ENCODE peak calls at places on chromosomes 7 and 10, in ten cellular contexts. R is prostate gland, O is IMR-90, J is uterus, Y is stomach, V is heart left ventricle, U is right lobe of liver, E is body of pancreas, Z is ovary, S is K562. W is an unnamed sample. For H3K27me3, the result is how much of the 10 kb centered on the place peaks cover.

GRCh38 chr7:49255061-49255460 is 330.7 kb downstream of the CDC14C start:
- DNase-seq in R (no peak), O (no peak), J (no peak), Y (no peak), V (no peak), U (no peak), E (no peak), Z (no peak), S (no peak), W (no peak)

GRCh38 chr10:44258460-44259089 is 126.3 kb downstream of the CXCL12 start:
- DNase-seq in R (no peak), O (no peak), J (no peak), Y (no peak), V (no peak), U (no peak), E (no peak), Z (no peak), S (no peak), W (no peak)

GRCh38 chr7:2641406-2642393 is 9.9 kb downstream of the TTYH3 start:
- DNase-seq in R (peak), O (peak), J (peak), Y (peak), V (peak), U (peak), E (peak), Z (peak), S (no peak), W (peak)

GRCh38 chr10:77892021-77892739 is 34.4 kb downstream of the DLG5 start:
- DNase-seq in R (no peak), O (no peak), J (no peak), Y (no peak), V (no peak), U (no peak), E (peak), Z (no peak), S (no peak), W (peak)

GRCh38 chr10:95392711-95393164 is 101.9 kb upstream of the PDLIM1 start:
- DNase-seq in R (no peak), O (no peak), J (no peak), Y (no peak), V (no peak), U (no peak), E (no peak), Z (no peak), S (no peak), W (no peak)

GRCh38 chr10:99667108-99667751 is 7.9 kb downstream of the ENTPD7 start:
- DNase-seq in R (no peak), O (peak), J (no peak), Y (no peak), V (no peak), U (no peak), E (peak), Z (no peak), S (peak), W (no peak)

GRCh38 chr7:84200859-84201258 is 6.3 kb upstream of the SEMA3A start:
- DNase-seq in R (no peak), O (peak), J (no peak), Y (no peak), V (no peak), U (no peak), E (no peak), Z (no peak), S (no peak), W (no peak)

GRCh38 chr10:63986536-63986935 is 465.3 kb downstream of the REEP3 start:
- DNase-seq in R (no peak), O (no peak), J (no peak), Y (no peak), V (no peak), U (no peak), E (no peak), Z (no peak), S (no peak), W (no peak)

GRCh38 chr10:75466016-75466415 is 34.6 kb downstream of the LRMDA start:
- DNase-seq in R (no peak), O (no peak), J (no peak), Y (no peak), V (no peak), U (no peak), E (no peak), Z (no peak), S (no peak), W (no peak)

GRCh38 chr7:95921543-95921942 is 149.2 kb downstream of the DYNC1I1 start:
- DNase-seq in R (no peak), O (no peak), J (no peak), Y (no peak), V (no peak), U (no peak), E (no peak), Z (no peak), S (no peak), W (no peak)

GRCh38 chr10:69045441-69046300 is 42.2 kb upstream of the SRGN start:
- DNase-seq in R (no peak), O (peak), J (no peak), Y (no peak), V (no peak), U (no peak), E (no peak), Z (no peak), S (no peak), W (no peak)

GRCh38 chr10:776772-777171 is 87.3 kb upstream of the DIP2C start:
- DNase-seq in R (no peak), O (no peak), J (no peak), Y (peak), V (no peak), U (no peak), E (no peak), Z (no peak), S (no peak), W (no peak)

GRCh38 chr7:90766814-90767564 is 170.9 kb downstream of the CDK14 start:
- DNase-seq in R (peak), O (peak), J (peak), Y (peak), V (peak), U (peak), E (peak), Z (peak), S (no peak), W (peak)

GRCh38 chr10:130193493-130194193 is 57.5 kb downstream of the GLRX3 start:
- DNase-seq in R (no peak), O (peak), J (no peak), Y (no peak), V (no peak), U (no peak), E (no peak), Z (no peak), S (no peak), W (no peak)

GRCh38 chr7:56009695-56010094 is 41.5 kb downstream of the PSPH start:
- DNase-seq in R (peak), O (no peak), J (no peak), Y (peak), V (no peak), U (peak), E (peak), Z (no peak), S (no peak), W (peak)

GRCh38 chr7:96311967-96312366 is 9.9 kb downstream of the SLC25A13 start:
- DNase-seq in R (peak), O (peak), J (no peak), Y (peak), V (no peak), U (peak), E (peak), Z (no peak), S (no peak), W (peak)

GRCh38 chr10:28991738-28992270 is 297.1 kb upstream of the LYZL1 start:
- DNase-seq in R (peak), O (peak), J (no peak), Y (peak), V (no peak), U (no peak), E (peak), Z (no peak), S (peak), W (peak)

GRCh38 chr10:29140991-29141390 is 147.9 kb upstream of the LYZL1 start:
- DNase-seq in R (no peak), O (peak), J (no peak), Y (no peak), V (no peak), U (no peak), E (no peak), Z (no peak), S (no peak), W (no peak)

GRCh38 chr10:105797234-105797890 is 1156.3 kb downstream of the SORCS3 start:
- DNase-seq in R (no peak), O (no peak), J (no peak), Y (no peak), V (no peak), U (no peak), E (peak), Z (no peak), S (peak), W (no peak)

GRCh38 chr10:62159357-62159756 is 109.3 kb downstream of the RTKN2 start:
- DNase-seq in R (no peak), O (no peak), J (no peak), Y (no peak), V (no peak), U (no peak), E (no peak), Z (no peak), S (no peak), W (no peak)

GRCh38 chr7:100127866-100128601 is 1.3 kb downstream of the MBLAC1 start:
- DNase-seq in R (no peak), O (no peak), J (peak), Y (no peak), V (no peak), U (no peak), E (peak), Z (no peak), S (peak), W (peak)

GRCh38 chr7:4720225-4720624 is 38.1 kb downstream of the FOXK1 start:
- DNase-seq in R (no peak), O (no peak), J (no peak), Y (no peak), V (no peak), U (no peak), E (no peak), Z (no peak), S (no peak), W (no peak)

GRCh38 chr7:111741811-111742240 is 179.5 kb upstream of the IMMP2L start:
- DNase-seq in R (peak), O (peak), J (peak), Y (peak), V (no peak), U (no peak), E (peak), Z (peak), S (peak), W (peak)

GRCh38 chr10:87661861-87662785 is 2.4 kb downstream of the PAPSS2 start:
- DNase-seq in R (no peak), O (peak), J (no peak), Y (no peak), V (no peak), U (no peak), E (no peak), Z (no peak), S (no peak), W (no peak)

GRCh38 chr7:36272567-36273269 is 116.9 kb upstream of the ANLN start:
- DNase-seq in R (no peak), O (peak), J (no peak), Y (no peak), V (no peak), U (peak), E (peak), Z (no peak), S (no peak), W (no peak)

DNA sequence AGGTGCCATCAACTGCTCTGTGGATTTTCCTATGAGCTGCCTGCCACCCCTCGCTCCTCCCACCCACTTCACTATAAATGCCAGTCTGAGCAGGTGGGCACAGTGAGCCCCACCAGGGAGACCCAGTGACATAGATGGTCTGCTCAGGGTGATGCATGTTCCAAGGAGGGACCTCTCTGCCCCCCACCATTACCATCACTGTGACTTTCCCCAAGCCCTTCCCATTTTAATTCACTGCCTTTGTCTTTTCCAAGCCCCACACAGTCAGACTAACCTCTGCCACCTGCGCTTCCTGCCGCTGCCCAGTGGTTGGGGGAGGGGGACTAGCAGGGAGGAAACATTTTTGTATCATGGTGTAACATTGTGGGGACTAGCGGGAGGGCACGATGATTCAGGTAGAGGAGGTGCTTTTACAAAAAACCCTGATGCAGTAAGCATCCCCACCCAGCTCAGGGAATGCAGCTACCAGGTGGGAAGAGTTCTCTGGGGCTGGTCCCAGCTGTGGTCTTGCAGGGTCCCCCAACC is 24.6 kb downstream of the PRSS2 start:
- DNase-seq in R (no peak), O (no peak), J (no peak), Y (no peak), V (no peak), U (no peak), E (no peak), Z (no peak), S (no peak), W (no peak)
- TF ChIP-seq POLR2A in R (no peak), O (no peak), J (no peak), Y (no peak), V (no peak), U (no peak), E (no peak), Z (no peak), S (no peak), W (no peak)

DNA sequence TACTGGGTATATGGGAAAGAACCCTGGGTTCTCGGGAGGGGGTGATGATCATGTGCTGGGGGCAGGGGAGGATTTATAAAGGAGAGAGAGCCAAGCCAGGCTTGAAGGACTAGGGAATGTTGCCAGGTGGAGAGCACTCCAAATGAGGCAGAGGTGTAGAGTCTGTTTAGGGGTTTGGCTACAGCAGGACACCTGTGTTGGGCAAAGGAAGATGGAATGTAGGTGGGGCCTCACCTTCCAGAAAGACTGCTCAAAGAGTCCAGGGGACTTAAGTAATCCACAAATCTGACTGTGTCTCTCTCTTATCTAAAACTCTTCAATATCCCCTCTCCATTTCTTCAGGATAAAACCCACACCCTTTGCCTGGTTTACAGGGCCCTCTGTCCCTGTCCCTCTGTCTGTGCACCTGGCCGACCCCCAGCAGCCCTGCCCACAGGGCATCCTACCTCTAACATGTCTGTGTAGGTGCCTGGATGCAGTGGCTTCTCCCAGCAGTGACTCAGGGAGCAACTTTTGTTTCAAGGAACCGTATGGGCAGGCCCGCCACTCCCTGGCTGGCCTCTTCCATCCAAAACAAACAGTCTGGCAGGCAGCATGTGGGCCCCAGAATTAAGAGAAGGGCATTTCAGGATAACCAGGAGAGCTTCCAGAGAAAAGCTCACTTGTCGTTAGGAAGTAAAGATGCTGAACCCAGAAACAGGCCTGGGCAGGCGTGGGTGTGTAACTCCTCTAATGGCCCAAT is 10.6 kb upstream of the PLEKHA1 start:
- DNase-seq in R (peak), O (no peak), J (no peak), Y (no peak), V (no peak), U (no peak), E (no peak), Z (no peak), S (no peak), W (no peak)
- H3K27me3 ChIP-seq in R (under half), O (under half), J (under half), Y (under half), V (under half), U (under half), E (under half), Z (under half), S (under half), W (under half)

DNA sequence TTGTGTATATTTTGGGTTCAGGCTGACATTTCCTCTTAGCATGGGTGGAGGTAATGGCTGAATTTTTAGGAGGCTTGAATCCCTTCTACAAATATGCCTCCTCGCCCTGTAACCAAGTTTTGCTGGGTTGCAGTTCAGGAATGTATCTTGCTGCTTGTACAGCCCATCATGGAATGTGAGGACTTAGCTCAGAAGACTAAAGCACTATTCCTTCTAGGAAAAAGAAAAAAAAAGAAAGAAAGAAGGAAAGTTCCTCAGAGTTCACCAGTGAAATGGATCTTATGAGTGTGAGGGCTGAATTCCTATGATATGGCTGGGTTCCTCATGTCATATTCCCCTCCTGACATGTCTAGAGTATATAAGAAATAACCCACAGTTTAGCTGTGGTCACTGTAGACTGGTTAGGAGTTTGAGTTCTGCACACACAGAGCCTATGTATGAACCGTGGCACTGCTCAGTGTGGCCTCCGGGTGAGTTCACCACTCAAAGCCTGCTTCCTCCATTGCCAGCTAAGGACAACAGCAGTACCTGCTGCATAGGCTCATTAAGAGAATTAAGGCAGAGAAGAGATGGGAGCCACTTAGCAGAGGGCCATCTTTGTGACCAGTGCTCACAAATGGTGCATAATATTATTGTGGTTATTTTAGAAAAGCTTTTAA is 114.0 kb downstream of the TACC2 start:
- DNase-seq in R (no peak), O (peak), J (no peak), Y (no peak), V (no peak), U (no peak), E (no peak), Z (no peak), S (no peak), W (no peak)
- TF ChIP-seq CTCF in R (no peak), O (no peak), J (no peak), Y (no peak), V (no peak), U (no peak), E (no peak), Z (no peak), S (no peak), W (no peak)

GRCh38 chr10:24949616-24950015 is 2.8 kb downstream of the PRTFDC1 start:
- DNase-seq in R (no peak), O (no peak), J (no peak), Y (no peak), V (no peak), U (no peak), E (no peak), Z (no peak), S (no peak), W (no peak)

GRCh38 chr10:24952701-24953349 is 419 bp upstream of the PRTFDC1 start:
- DNase-seq in R (peak), O (peak), J (peak), Y (peak), V (peak), U (peak), E (peak), Z (peak), S (peak), W (peak)

GRCh38 chr10:24950439-24950838 is 2.0 kb downstream of the PRTFDC1 start:
- DNase-seq in R (no peak), O (no peak), J (no peak), Y (no peak), V (no peak), U (no peak), E (no peak), Z (no peak), S (peak), W (no peak)

GRCh38 chr10:24952146-24952700 is at the start of gene PRTFDC1:
- DNase-seq in R (peak), O (no peak), J (peak), Y (peak), V (peak), U (peak), E (peak), Z (peak), S (peak), W (peak)

DNA sequence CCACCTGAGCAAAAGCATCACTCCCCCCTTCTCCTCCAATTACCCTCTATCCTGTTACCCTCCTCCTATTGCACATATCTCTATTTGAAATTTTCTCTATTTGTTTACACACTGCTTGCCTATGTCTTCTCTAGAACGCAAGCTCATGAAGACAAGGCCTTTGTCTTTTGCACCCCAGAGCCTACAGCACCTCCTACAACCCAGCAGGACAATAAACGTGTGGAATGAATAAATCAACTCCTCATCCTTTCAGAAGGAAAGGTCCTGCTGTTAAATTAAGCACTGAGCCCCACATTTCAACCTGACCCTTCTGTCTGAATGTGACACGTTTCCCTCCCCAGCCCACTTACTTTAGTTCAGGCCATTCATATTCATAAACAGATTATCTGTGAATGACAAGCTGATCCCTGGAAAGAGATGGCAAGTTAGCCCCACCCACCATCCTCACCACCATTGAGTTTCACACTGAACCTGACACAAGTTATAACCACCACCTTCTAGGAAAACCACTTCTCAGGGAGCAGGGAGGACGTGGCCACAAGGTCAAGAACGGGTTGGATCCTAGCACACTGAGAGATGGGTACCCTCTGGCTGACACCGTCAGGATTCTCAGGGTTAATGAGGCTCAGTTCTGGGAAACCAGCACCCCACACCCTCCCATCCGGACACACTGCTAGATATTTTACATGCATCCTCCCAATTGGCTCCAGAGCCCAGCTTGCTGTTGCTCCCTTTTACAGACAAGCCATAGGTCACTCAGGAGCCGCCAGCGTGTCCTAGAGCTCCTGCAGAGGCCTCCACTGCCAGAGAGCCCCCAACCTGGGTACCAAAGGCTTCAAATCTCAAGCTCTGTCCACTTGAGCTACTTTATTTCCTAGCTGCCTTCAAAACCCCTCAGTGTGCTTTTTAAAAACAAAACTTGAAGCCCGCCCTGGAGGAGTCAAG is 933 bp downstream of the PRTFDC1 start:
- DNase-seq in R (no peak), O (no peak), J (peak), Y (peak), V (peak), U (no peak), E (peak), Z (peak), S (no peak), W (peak)
- TF ChIP-seq POLR2A in R (no peak), O (no peak), J (no peak), Y (no peak), V (no peak), U (no peak), E (no peak), Z (no peak), S (peak), W (peak)

GRCh38 chr10:93851169-93851568 is 42.6 kb upstream of the SLC35G1 start:
- DNase-seq in R (no peak), O (no peak), J (no peak), Y (no peak), V (no peak), U (no peak), E (no peak), Z (no peak), S (no peak), W (no peak)

GRCh38 chr10:93852721-93853120 is 41.1 kb upstream of the SLC35G1 start:
- DNase-seq in R (no peak), O (no peak), J (no peak), Y (no peak), V (no peak), U (no peak), E (no peak), Z (no peak), S (no peak), W (no peak)

GRCh38 chr10:93859049-93859655 is 34.6 kb upstream of the SLC35G1 start:
- DNase-seq in R (no peak), O (peak), J (no peak), Y (no peak), V (no peak), U (no peak), E (no peak), Z (no peak), S (peak), W (no peak)

GRCh38 chr10:93856349-93857140 is 37.2 kb upstream of the SLC35G1 start:
- DNase-seq in R (no peak), O (no peak), J (no peak), Y (no peak), V (no peak), U (no peak), E (no peak), Z (no peak), S (no peak), W (no peak)

GRCh38 chr10:93854985-93855384 is 38.8 kb upstream of the SLC35G1 start:
- DNase-seq in R (no peak), O (no peak), J (no peak), Y (no peak), V (no peak), U (no peak), E (peak), Z (no peak), S (no peak), W (no peak)
- H3K27me3 ChIP-seq in R (under half), O (under half), J (under half), Y (under half), V (under half), U (under half), E (under half), Z (under half), S (under half), W (under half)